ENCODE peak calls at places on chromosome 22, in ten cellular contexts. Q is HCT116, A is AG04450, Y is HepG2, H is neural crest cell, D is AG09319, J is sigmoid colon, C is MM.1S, X is cardiac muscle cell, M is fibroblast of the aortic adventitia. P is an unnamed sample.

GRCh38 chr22:49046546-49047305 is 780.9 kb downstream of the BRD1 start:
- DNase-seq in Q (peak; percentile 46), A (no peak), Y (peak; percentile 50), H (peak; percentile 73), D (no peak), J (no peak), C (peak; percentile 19), X (no peak), M (no peak), P (no peak)

GRCh38 chr22:36384766-36385400 is 2.9 kb downstream of the MYH9 start:
- DNase-seq in Q (no peak), A (no peak), Y (no peak), H (peak; percentile 36), D (no peak), J (no peak), C (peak; percentile 59), X (peak; percentile 50), M (peak; percentile 55), P (no peak)

GRCh38 chr22:25008666-25009065 is 56.1 kb downstream of the KIAA1671 start:
- DNase-seq in Q (no peak), A (no peak), Y (no peak), H (no peak), D (no peak), J (no peak), C (no peak), X (no peak), M (no peak), P (no peak)

GRCh38 chr22:49881856-49882255 is 28.2 kb downstream of the ZBED4 start:
- DNase-seq in Q (no peak), A (no peak), Y (no peak), H (no peak), D (no peak), J (no peak), C (peak; percentile 11), X (no peak), M (no peak), P (no peak)

GRCh38 chr22:49116021-49116420 is 711.7 kb downstream of the BRD1 start:
- DNase-seq in Q (no peak), A (no peak), Y (no peak), H (no peak), D (no peak), J (no peak), C (no peak), X (no peak), M (no peak), P (no peak)

GRCh38 chr22:35299217-35299716 is 427 bp upstream of the TOM1 start:
- DNase-seq in Q (no peak), A (no peak), Y (no peak), H (no peak), D (no peak), J (no peak), C (peak; percentile 38), X (peak; percentile 36), M (peak; percentile 28), P (no peak)

GRCh38 chr22:49052023-49052538 is 775.6 kb downstream of the BRD1 start:
- DNase-seq in Q (no peak), A (no peak), Y (no peak), H (no peak), D (no peak), J (no peak), C (no peak), X (peak; percentile 4), M (no peak), P (no peak)

GRCh38 chr22:32044913-32045312 is 1.9 kb downstream of the SLC5A1 start:
- DNase-seq in Q (no peak), A (no peak), Y (no peak), H (no peak), D (no peak), J (no peak), C (no peak), X (no peak), M (peak; percentile 16), P (no peak)

GRCh38 chr22:19745155-19746133 is 15.1 kb upstream of the TBX1 start:
- DNase-seq in Q (no peak), A (no peak), Y (no peak), H (no peak), D (no peak), J (no peak), C (no peak), X (no peak), M (no peak), P (no peak)

GRCh38 chr22:32880906-32881596 is 79.5 kb downstream of the TIMP3 start:
- DNase-seq in Q (no peak), A (peak; percentile 30), Y (no peak), H (peak; percentile 6), D (no peak), J (peak; percentile 80), C (no peak), X (peak; percentile 95), M (peak; percentile 87), P (peak; percentile 74)

GRCh38 chr22:49588739-49589138 is 238.9 kb downstream of the BRD1 start:
- DNase-seq in Q (no peak), A (no peak), Y (no peak), H (no peak), D (no peak), J (no peak), C (no peak), X (no peak), M (no peak), P (no peak)

GRCh38 chr22:47006869-47007268 is 244.4 kb downstream of the TBC1D22A start:
- DNase-seq in Q (no peak), A (no peak), Y (no peak), H (no peak), D (no peak), J (no peak), C (no peak), X (no peak), M (no peak), P (no peak)

GRCh38 chr22:45280583-45280972 is 4.2 kb upstream of the UPK3A start:
- DNase-seq in Q (no peak), A (no peak), Y (no peak), H (no peak), D (no peak), J (no peak), C (no peak), X (no peak), M (no peak), P (no peak)

GRCh38 chr22:29635734-29636357 is 32.4 kb downstream of the NF2 start:
- DNase-seq in Q (peak; percentile 34), A (no peak), Y (peak; percentile 32), H (no peak), D (peak; percentile 35), J (no peak), C (peak; percentile 40), X (peak; percentile 74), M (peak; percentile 78), P (no peak)

DNA sequence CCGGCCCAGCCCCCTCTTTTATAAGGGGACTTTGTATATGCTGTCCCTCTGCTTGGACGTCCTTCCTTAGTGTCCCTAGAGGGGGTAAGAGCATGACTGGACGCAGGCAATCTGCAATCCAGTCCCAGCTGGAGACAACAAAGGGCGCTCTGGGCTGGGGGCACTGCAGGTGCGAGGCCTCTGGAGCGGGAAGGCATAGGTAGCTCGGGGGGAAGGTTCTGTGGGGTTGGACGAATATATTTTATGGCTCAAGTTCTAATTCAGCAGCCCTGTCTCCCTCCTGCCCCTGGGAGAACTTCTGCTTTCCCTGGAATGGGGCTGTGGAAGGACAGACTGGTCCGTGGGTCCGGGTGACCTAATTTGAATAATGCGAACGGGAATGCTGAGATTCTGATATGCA is 40.0 kb downstream of the KCNJ4 start:
- DNase-seq in Q (no peak), A (no peak), Y (no peak), H (no peak), D (no peak), J (peak; percentile 55), C (no peak), X (no peak), M (no peak), P (no peak)
- TF ChIP-seq CTCF in Q (no peak), A (no peak), Y (peak; percentile 21), H (no peak), D (no peak), J (no peak), C (no peak), X (no peak), M (no peak), P (no peak)

DNA sequence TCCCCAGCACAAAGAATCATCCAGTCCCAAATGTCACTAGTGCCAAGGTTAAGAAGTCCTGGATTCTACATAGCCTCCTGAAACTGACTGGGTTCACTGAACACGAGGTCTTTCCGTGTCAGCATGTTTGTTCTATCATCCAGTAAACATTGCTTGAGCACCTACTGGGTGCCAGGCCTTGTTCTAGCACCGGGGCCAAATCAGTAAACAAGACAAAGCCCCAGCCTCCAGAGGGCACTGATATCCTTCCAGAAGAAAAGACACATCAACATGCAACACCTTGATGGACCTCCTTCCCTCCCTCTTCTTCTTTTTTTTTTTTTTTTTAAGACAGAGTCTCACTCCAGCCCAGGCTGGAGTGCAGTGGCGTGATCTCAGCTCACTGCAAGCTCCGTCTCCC is 26.9 kb downstream of the TPST2 start:
- DNase-seq in Q (no peak), A (no peak), Y (no peak), H (no peak), D (no peak), J (no peak), C (no peak), X (no peak), M (no peak), P (no peak)
- TF ChIP-seq CTCF in Q (no peak), A (no peak), Y (no peak), H (no peak), D (no peak), J (no peak), C (peak; percentile 11), X (no peak), M (no peak), P (no peak)

GRCh38 chr22:38097557-38098409 is 12.7 kb downstream of the BAIAP2L2 start:
- DNase-seq in Q (peak; percentile 15), A (no peak), Y (no peak), H (peak; percentile 43), D (no peak), J (no peak), C (no peak), X (peak; percentile 52), M (peak; percentile 15), P (peak; percentile 87)
- TF ChIP-seq CTCF in Q (peak; percentile 47), A (peak; percentile 49), Y (no peak), H (peak; percentile 59), D (peak; percentile 39), J (no peak), C (no peak), X (peak; percentile 60), M (peak; percentile 48), P (peak; percentile 90)

GRCh38 chr22:20982563-20982882 is 426 bp downstream of the LZTR1 start:
- DNase-seq in Q (no peak), A (no peak), Y (no peak), H (no peak), D (no peak), J (no peak), C (no peak), X (no peak), M (no peak), P (no peak)

GRCh38 chr22:20980523-20980922 is 1.6 kb upstream of the LZTR1 start:
- DNase-seq in Q (no peak), A (no peak), Y (no peak), H (no peak), D (no peak), J (no peak), C (no peak), X (no peak), M (no peak), P (no peak)

GRCh38 chr22:20983081-20983745 is 1.1 kb downstream of the LZTR1 start:
- DNase-seq in Q (no peak), A (no peak), Y (no peak), H (no peak), D (no peak), J (no peak), C (no peak), X (no peak), M (peak; percentile 6), P (no peak)

GRCh38 chr22:20980938-20981722 is 967 bp upstream of the LZTR1 start:
- DNase-seq in Q (no peak), A (no peak), Y (no peak), H (no peak), D (no peak), J (no peak), C (no peak), X (no peak), M (no peak), P (no peak)

GRCh38 chr22:20981787-20982562 is at the start of gene LZTR1:
- DNase-seq in Q (peak; percentile 50), A (peak; percentile 53), Y (peak; percentile 70), H (peak; percentile 65), D (peak; percentile 59), J (peak; percentile 89), C (peak; percentile 84), X (peak; percentile 87), M (peak; percentile 80), P (peak; percentile 91)
- TF ChIP-seq CTCF in Q (peak; percentile 48), A (peak; percentile 71), Y (peak; percentile 78), H (peak; percentile 54), D (peak; percentile 46), J (peak; percentile 19), C (peak; percentile 60), X (peak; percentile 71), M (peak; percentile 71), P (peak; percentile 20)

P was measured in glutamatergic neuron.